ENCODE peak calls at places on chromosomes 7 and 10, in four cellular contexts. I is T-helper 2 cell; W is stimulated activated naive CD8-positive, alpha-beta T cell treated with anti-CD3 and anti-CD28 coated beads, Interleukin-15, Interleukin-2, amounts not matched to agents 100 U/mL and 50 U/mL, for 24 hours; D is H4. J is an unnamed sample.

GRCh38 chr7:80210400-80210799 is 75.8 kb downstream of the GNAI1 start:
- DNase-seq in I (no peak), W (no peak), D (no peak), J (no peak)

GRCh38 chr7:78562191-78562590 is 763.6 kb downstream of the PHTF2 start:
- DNase-seq in I (no peak), W (no peak), D (no peak), J (no peak)

GRCh38 chr10:28880551-28880950 is 203.2 kb downstream of the BAMBI start:
- DNase-seq in I (no peak), W (no peak), D (no peak), J (no peak)

GRCh38 chr10:44756235-44756634 is 154.9 kb upstream of the TMEM72 start:
- DNase-seq in I (no peak), W (no peak), D (no peak), J (no peak)

GRCh38 chr7:28296571-28297483 is 115.5 kb upstream of the CREB5 start:
- DNase-seq in I (peak), W (peak), D (peak), J (peak)

GRCh38 chr7:132276986-132277716 is 299.1 kb downstream of the PLXNA4 start:
- DNase-seq in I (no peak), W (no peak), D (no peak), J (no peak)

GRCh38 chr7:87600130-87601124 is at the start of gene ABCB1:
- DNase-seq in I (peak), W (peak), D (peak), J (peak)

GRCh38 chr7:35736725-35737124 is 41.8 kb upstream of the HERPUD2 start:
- DNase-seq in I (no peak), W (no peak), D (no peak), J (peak)

GRCh38 chr7:33616752-33617151 is 288.6 kb upstream of the BMPER start:
- DNase-seq in I (no peak), W (no peak), D (no peak), J (no peak)

GRCh38 chr7:6730343-6730633 is 23.5 kb upstream of the ZNF12 start:
- DNase-seq in I (no peak), W (no peak), D (no peak), J (peak)

GRCh38 chr7:74199551-74200355 is 10.1 kb upstream of the LAT2 start:
- DNase-seq in I (no peak), W (no peak), D (peak), J (no peak)

GRCh38 chr10:127990846-127991542 is 84.1 kb downstream of the PTPRE start:
- DNase-seq in I (peak), W (peak), D (peak), J (peak)

GRCh38 chr10:5107860-5108526 is 13.8 kb downstream of the AKR1C3 start:
- DNase-seq in I (no peak), W (no peak), D (no peak), J (no peak)

GRCh38 chr7:4386190-4386589 is 295.9 kb upstream of the FOXK1 start:
- DNase-seq in I (no peak), W (no peak), D (no peak), J (no peak)

GRCh38 chr10:43965918-43966570 is 317.4 kb upstream of the ZNF32 start:
- DNase-seq in I (no peak), W (no peak), D (no peak), J (no peak)

GRCh38 chr10:49307921-49308320 is 9.0 kb downstream of the C10orf71 start:
- DNase-seq in I (no peak), W (no peak), D (no peak), J (no peak)

GRCh38 chr7:79610301-79610700 is 156.8 kb upstream of the MAGI2 start:
- DNase-seq in I (no peak), W (no peak), D (no peak), J (peak)

GRCh38 chr10:33095867-33096479 is 137.9 kb upstream of the ITGB1 start:
- DNase-seq in I (no peak), W (no peak), D (no peak), J (no peak)

GRCh38 chr7:149666360-149666905 is 107.0 kb downstream of the ZNF467 start:
- DNase-seq in I (no peak), W (no peak), D (no peak), J (no peak)

GRCh38 chr10:29795856-29796255 is 161.1 kb upstream of the SVIL start:
- DNase-seq in I (no peak), W (no peak), D (no peak), J (no peak)

GRCh38 chr7:85041599-85042216 is 145.1 kb downstream of the SEMA3D start:
- DNase-seq in I (peak), W (peak), D (peak), J (peak)

GRCh38 chr7:128827971-128828711 is 2.1 kb upstream of the FLNC start:
- DNase-seq in I (no peak), W (no peak), D (no peak), J (peak)

GRCh38 chr10:60735244-60735643 is 43.0 kb upstream of the CDK1 start:
- DNase-seq in I (no peak), W (no peak), D (no peak), J (no peak)

GRCh38 chr10:101060951-101061813 is 607 bp upstream of the KAZALD1 start:
- DNase-seq in I (peak), W (peak), D (peak), J (peak)

GRCh38 chr10:34031410-34031809 is 696.9 kb upstream of the NRP1 start:
- DNase-seq in I (no peak), W (no peak), D (no peak), J (peak)

GRCh38 chr7:92835140-92835850 is 1.1 kb downstream of the CDK6 start:
- DNase-seq in I (peak), W (peak), D (peak), J (peak)

GRCh38 chr7:38382627-38383026 is 109.2 kb upstream of the TARP start:
- DNase-seq in I (no peak), W (no peak), D (peak), J (no peak)

GRCh38 chr7:94295805-94296204 is 98.9 kb upstream of the COL1A2 start:
- DNase-seq in I (no peak), W (no peak), D (peak), J (peak)

GRCh38 chr7:117871778-117872538 is 1.3 kb downstream of the CTTNBP2 start:
- DNase-seq in I (no peak), W (no peak), D (peak), J (no peak)

GRCh38 chr7:22726849-22727792 is at the start of gene IL6:
- DNase-seq in I (peak), W (peak), D (peak), J (peak)

GRCh38 chr7:11714205-11714604 is 117.8 kb downstream of the THSD7A start:
- DNase-seq in I (no peak), W (no peak), D (no peak), J (no peak)

GRCh38 chr10:35690534-35690933 is 48.4 kb upstream of the FZD8 start:
- DNase-seq in I (no peak), W (no peak), D (no peak), J (no peak)

GRCh38 chr10:24457661-24458318 is 248.9 kb downstream of the KIAA1217 start:
- DNase-seq in I (no peak), W (no peak), D (peak), J (no peak)

GRCh38 chr10:77231375-77231774 is 406.2 kb downstream of the KCNMA1 start:
- DNase-seq in I (no peak), W (no peak), D (no peak), J (no peak)

GRCh38 chr10:33150146-33150545 is 184.3 kb downstream of the NRP1 start:
- DNase-seq in I (no peak), W (no peak), D (no peak), J (peak)